ENCODE peak calls at places on chromosomes 12 and 14, in eight cellular contexts. X is lung microvascular endothelial cell; K is fibroblast of the aortic adventitia; S is fibroblast of pulmonary artery; D is activated CD8-positive, alpha-beta memory T cell treated with anti-CD3 and anti-CD28 coated beads for 24 hours; L is HFF-Myc; H is AG08395; Y is HTR-8/SVneo. M is an unnamed sample.

GRCh38 chr12:75969768-75970167 is 61.8 kb downstream of the PHLDA1 start:
- DNase-seq in X (no peak), K (no peak), S (peak), D (no peak), L (no peak), H (no peak), Y (no peak), M (no peak)

GRCh38 chr12:89770391-89770790 is 61.8 kb upstream of the ATP2B1 start:
- DNase-seq in X (no peak), K (peak), S (no peak), D (no peak), L (no peak), H (no peak), Y (no peak), M (no peak)

GRCh38 chr12:21538259-21538658 is 12.2 kb downstream of the SPX start:
- DNase-seq in X (no peak), K (no peak), S (no peak), D (no peak), L (no peak), H (no peak), Y (no peak), M (no peak)

GRCh38 chr12:6684609-6685008 is 4.6 kb downstream of the ZNF384 start:
- DNase-seq in X (peak), K (no peak), S (peak), D (no peak), L (no peak), H (no peak), Y (peak), M (no peak)

GRCh38 chr12:28190321-28191017 is at the start of gene CCDC91:
- DNase-seq in X (peak), K (peak), S (peak), D (peak), L (peak), H (peak), Y (peak), M (peak)

GRCh38 chr14:20757963-20758362 is 10.2 kb upstream of the EDDM3B start:
- DNase-seq in X (peak), K (no peak), S (no peak), D (no peak), L (no peak), H (no peak), Y (no peak), M (no peak)

GRCh38 chr14:104722938-104723650 is 935 bp upstream of the ADSS1 start:
- DNase-seq in X (no peak), K (no peak), S (no peak), D (no peak), L (no peak), H (no peak), Y (no peak), M (no peak)

GRCh38 chr12:10130042-10130441 is at the start of gene CLEC7A:
- DNase-seq in X (peak), K (no peak), S (no peak), D (no peak), L (no peak), H (no peak), Y (no peak), M (no peak)

GRCh38 chr12:130463259-130463658 is 125.6 kb downstream of the PIWIL1 start:
- DNase-seq in X (no peak), K (no peak), S (no peak), D (no peak), L (no peak), H (no peak), Y (no peak), M (no peak)

GRCh38 chr12:81274619-81275018 is 196.7 kb downstream of the ACSS3 start:
- DNase-seq in X (no peak), K (no peak), S (peak), D (no peak), L (no peak), H (no peak), Y (no peak), M (no peak)

GRCh38 chr14:63542231-63542999 is 762 bp downstream of the PPP2R5E start:
- DNase-seq in X (peak), K (no peak), S (no peak), D (peak), L (no peak), H (peak), Y (peak), M (no peak)

GRCh38 chr12:25960176-25960575 is 1.7 kb downstream of the RASSF8 start:
- DNase-seq in X (peak), K (peak), S (peak), D (no peak), L (no peak), H (peak), Y (peak), M (no peak)

GRCh38 chr14:52703225-52703624 is 3.8 kb upstream of the PSMC6 start:
- DNase-seq in X (peak), K (peak), S (peak), D (no peak), L (peak), H (peak), Y (peak), M (peak)

GRCh38 chr12:47850153-47851084 is 30.7 kb upstream of the HDAC7 start:
- DNase-seq in X (no peak), K (no peak), S (no peak), D (no peak), L (no peak), H (no peak), Y (no peak), M (no peak)

GRCh38 chr12:66409195-66409871 is 107.0 kb downstream of the HELB start:
- DNase-seq in X (peak), K (peak), S (peak), D (no peak), L (peak), H (no peak), Y (no peak), M (peak)

GRCh38 chr14:106308839-106309389 is 782.5 kb downstream of the TMEM121 start:
- DNase-seq in X (peak), K (no peak), S (no peak), D (peak), L (no peak), H (no peak), Y (no peak), M (no peak)

GRCh38 chr12:119128527-119128926 is 50.2 kb upstream of the HSPB8 start:
- DNase-seq in X (no peak), K (no peak), S (no peak), D (no peak), L (no peak), H (no peak), Y (no peak), M (no peak)

GRCh38 chr14:25150401-25150800 is 100.5 kb upstream of the STXBP6 start:
- DNase-seq in X (no peak), K (peak), S (no peak), D (no peak), L (no peak), H (no peak), Y (no peak), M (no peak)

GRCh38 chr12:110548678-110549077 is 34.4 kb downstream of the PPTC7 start:
- DNase-seq in X (peak), K (no peak), S (no peak), D (no peak), L (peak), H (peak), Y (no peak), M (no peak)

GRCh38 chr12:30506411-30506810 is 189.3 kb downstream of the IPO8 start:
- DNase-seq in X (no peak), K (no peak), S (no peak), D (no peak), L (no peak), H (no peak), Y (no peak), M (no peak)

GRCh38 chr14:89578048-89578619 is 161.1 kb upstream of the FOXN3 start:
- DNase-seq in X (no peak), K (peak), S (peak), D (no peak), L (no peak), H (peak), Y (no peak), M (peak)

GRCh38 chr14:103733651-103734050 is 18.0 kb downstream of the ZFYVE21 start:
- DNase-seq in X (no peak), K (no peak), S (no peak), D (no peak), L (no peak), H (no peak), Y (no peak), M (no peak)

GRCh38 chr14:26841361-26841760 is 243.5 kb upstream of the NOVA1 start:
- DNase-seq in X (peak), K (no peak), S (peak), D (no peak), L (no peak), H (no peak), Y (no peak), M (no peak)

GRCh38 chr12:53065975-53066593 is 13.1 kb downstream of the SPRYD3 start:
- DNase-seq in X (peak), K (peak), S (peak), D (peak), L (no peak), H (peak), Y (peak), M (no peak)

GRCh38 chr14:67285876-67286452 is 44.7 kb downstream of the PALS1 start:
- DNase-seq in X (peak), K (peak), S (peak), D (no peak), L (no peak), H (peak), Y (peak), M (peak)

GRCh38 chr12:51087818-51088217 is 4.4 kb upstream of the CSRNP2 start:
- DNase-seq in X (no peak), K (no peak), S (no peak), D (peak), L (no peak), H (no peak), Y (no peak), M (no peak)

GRCh38 chr14:101357559-101358319 is 203.6 kb upstream of the DIO3 start:
- DNase-seq in X (no peak), K (no peak), S (no peak), D (no peak), L (no peak), H (no peak), Y (no peak), M (no peak)

GRCh38 chr14:52455291-52456088 is 96.8 kb downstream of the TXNDC16 start:
- DNase-seq in X (no peak), K (peak), S (peak), D (no peak), L (no peak), H (peak), Y (no peak), M (peak)

GRCh38 chr12:94706250-94706661 is 55.9 kb upstream of the TMCC3 start:
- DNase-seq in X (peak), K (no peak), S (no peak), D (no peak), L (no peak), H (no peak), Y (no peak), M (no peak)

GRCh38 chr14:75718199-75718598 is 57.2 kb downstream of the TTLL5 start:
- DNase-seq in X (no peak), K (no peak), S (no peak), D (no peak), L (no peak), H (no peak), Y (no peak), M (no peak)

GRCh38 chr12:66804555-66804954 is 125.7 kb upstream of the GRIP1 start:
- DNase-seq in X (no peak), K (no peak), S (no peak), D (no peak), L (no peak), H (no peak), Y (no peak), M (no peak)